ENCODE peak calls at places on chromosomes 5 and 9, in five cellular contexts. N is ACHN, K is stromal cell of bone marrow, L is fibroblast of the conjunctiva, Y is substantia nigra. Z is an unnamed sample.

GRCh38 chr5:82073179-82073578 is 101.4 kb downstream of the ATG10 start:
- DNase-seq in L (no peak), Y (no peak), K (no peak), N (no peak), Z (no peak)

GRCh38 chr5:112203229-112203628 is 215.8 kb downstream of the EPB41L4A start:
- DNase-seq in K (no peak), N (no peak), Y (no peak), L (no peak), Z (no peak)

GRCh38 chr5:3542158-3542557 is 53.5 kb upstream of the IRX1 start:
- DNase-seq in N (no peak), L (no peak), K (no peak), Y (no peak), Z (no peak)

GRCh38 chr9:94644543-94644942 is 5.2 kb upstream of the FBP1 start:
- DNase-seq in Y (no peak), K (no peak), N (no peak), L (no peak), Z (no peak)

GRCh38 chr9:14321517-14322125 is 7.7 kb upstream of the NFIB start:
- DNase-seq in K (no peak), Y (no peak), L (no peak), N (no peak), Z (no peak)

GRCh38 chr9:130039504-130040147 is 3.4 kb downstream of the FNBP1 start:
- DNase-seq in K (no peak), L (no peak), Y (no peak), N (no peak), Z (no peak)

GRCh38 chr5:132013006-132013689 is 1.7 kb upstream of the ACSL6 start:
- DNase-seq in N (no peak), K (no peak), L (no peak), Y (no peak), Z (no peak)

GRCh38 chr9:74527718-74528117 is 30.6 kb downstream of the RORB start:
- DNase-seq in N (no peak), Y (no peak), K (no peak), L (no peak), Z (no peak)

GRCh38 chr5:150217041-150217440 is 27.2 kb downstream of the SLC6A7 start:
- DNase-seq in N (no peak), K (no peak), L (no peak), Y (no peak), Z (no peak)

Z was measured in NCI-H460.